ENCODE peak calls at places on chromosomes 5 and 9, in six cellular contexts. C is HCT116, O is SK-N-SH, P is K562, J is HepG2, K is GM12878. I is an unnamed sample.

GRCh38 chr9:101427957-101428655 is 7.5 kb downstream of the ALDOB start:
- DNase-seq in C (no peak), O (no peak), P (no peak), J (no peak), K (peak), I (no peak)

GRCh38 chr5:98602534-98603112 is 170.8 kb upstream of the RGMB start:
- DNase-seq in C (no peak), O (no peak), P (no peak), J (no peak), K (no peak), I (no peak)

GRCh38 chr9:120860083-120860482 is 16.9 kb downstream of the PHF19 start:
- DNase-seq in C (no peak), O (no peak), P (no peak), J (no peak), K (no peak), I (no peak)

GRCh38 chr9:98502976-98503325 is 205.8 kb downstream of the GABBR2 start:
- DNase-seq in C (no peak), O (no peak), P (no peak), J (no peak), K (no peak), I (no peak)

GRCh38 chr5:59293700-59294099 is 599.8 kb downstream of the PDE4D start:
- DNase-seq in C (no peak), O (no peak), P (no peak), J (no peak), K (no peak), I (no peak)

GRCh38 chr9:91419222-91420191 is 4.1 kb downstream of the NFIL3 start:
- DNase-seq in C (peak), O (peak), P (no peak), J (peak), K (no peak), I (no peak)

GRCh38 chr9:96126321-96126881 is 175.6 kb downstream of the HSD17B3 start:
- DNase-seq in C (no peak), O (no peak), P (no peak), J (no peak), K (no peak), I (no peak)

GRCh38 chr5:143140492-143141231 is 262.8 kb downstream of the NR3C1 start:
- DNase-seq in C (no peak), O (no peak), P (no peak), J (no peak), K (no peak), I (no peak)

GRCh38 chr9:126346031-126346430 is 19.4 kb downstream of the MVB12B start:
- DNase-seq in C (no peak), O (no peak), P (no peak), J (no peak), K (no peak), I (no peak)

GRCh38 chr9:76365028-76365427 is 29.2 kb downstream of the RFK start:
- DNase-seq in C (no peak), O (no peak), P (no peak), J (peak), K (no peak), I (no peak)

GRCh38 chr9:82090041-82090440 is 101.5 kb downstream of the SPATA31D1 start:
- DNase-seq in C (no peak), O (no peak), P (no peak), J (no peak), K (no peak), I (no peak)

GRCh38 chr5:174459071-174459702 is 265.2 kb upstream of the MSX2 start:
- DNase-seq in C (no peak), O (no peak), P (no peak), J (no peak), K (no peak), I (no peak)

GRCh38 chr5:423626-424258 is 19.2 kb upstream of the EXOC3 start:
- DNase-seq in C (no peak), O (no peak), P (peak), J (no peak), K (no peak), I (no peak)

GRCh38 chr9:115204827-115205506 is 87.0 kb upstream of the TNC start:
- DNase-seq in C (no peak), O (no peak), P (no peak), J (no peak), K (no peak), I (no peak)

GRCh38 chr9:89360465-89360864 is 42.2 kb downstream of the SECISBP2 start:
- DNase-seq in C (no peak), O (no peak), P (no peak), J (no peak), K (no peak), I (no peak)

GRCh38 chr9:75169623-75170022 is 81.3 kb downstream of the OSTF1 start:
- DNase-seq in C (no peak), O (no peak), P (no peak), J (no peak), K (no peak), I (no peak)

GRCh38 chr9:115930472-115930871 is 223.1 kb upstream of the PAPPA start:
- DNase-seq in C (no peak), O (no peak), P (no peak), J (no peak), K (no peak), I (no peak)

GRCh38 chr9:112072721-112073553 is 102.2 kb downstream of the SUSD1 start:
- DNase-seq in C (no peak), O (no peak), P (peak), J (no peak), K (no peak), I (no peak)

GRCh38 chr5:59126665-59127354 is 543.9 kb downstream of the RAB3C start:
- DNase-seq in C (no peak), O (no peak), P (no peak), J (no peak), K (no peak), I (peak)

GRCh38 chr5:17218353-17219005 is 1.0 kb downstream of the BASP1 start:
- DNase-seq in C (no peak), O (peak), P (no peak), J (no peak), K (no peak), I (no peak)

GRCh38 chr5:154478224-154478565 is at the start of gene HAND1:
- DNase-seq in C (peak), O (peak), P (peak), J (peak), K (no peak), I (no peak)

GRCh38 chr5:139658928-139659667 is 10.9 kb downstream of the CXXC5 start:
- DNase-seq in C (no peak), O (no peak), P (peak), J (no peak), K (no peak), I (no peak)

GRCh38 chr9:96663506-96664120 is 8.5 kb upstream of the PRXL2C start:
- DNase-seq in C (no peak), O (no peak), P (no peak), J (no peak), K (no peak), I (no peak)

GRCh38 chr9:6584881-6585597 is 60.5 kb downstream of the GLDC start:
- DNase-seq in C (peak), O (peak), P (no peak), J (peak), K (no peak), I (peak)

GRCh38 chr5:79850316-79850822 is 140.7 kb downstream of the MTX3 start:
- DNase-seq in C (no peak), O (no peak), P (no peak), J (no peak), K (no peak), I (no peak)

GRCh38 chr5:119036101-119036762 is 34.7 kb upstream of the DMXL1 start:
- DNase-seq in C (peak), O (no peak), P (no peak), J (no peak), K (no peak), I (no peak)

GRCh38 chr5:11385901-11386293 is 518.3 kb downstream of the CTNND2 start:
- DNase-seq in C (no peak), O (no peak), P (no peak), J (no peak), K (no peak), I (no peak)

GRCh38 chr5:67042586-67043133 is 153.9 kb downstream of the CD180 start:
- DNase-seq in C (no peak), O (no peak), P (no peak), J (no peak), K (no peak), I (no peak)

GRCh38 chr9:5643005-5643624 is 14.2 kb downstream of the RIC1 start:
- DNase-seq in C (no peak), O (no peak), P (no peak), J (no peak), K (no peak), I (no peak)

GRCh38 chr5:110072646-110073045 is 382.9 kb downstream of the MAN2A1 start:
- DNase-seq in C (no peak), O (no peak), P (no peak), J (no peak), K (no peak), I (no peak)

GRCh38 chr9:37037137-37037743 is 3.2 kb upstream of the PAX5 start:
- DNase-seq in C (no peak), O (no peak), P (no peak), J (no peak), K (no peak), I (peak)

GRCh38 chr5:157312492-157312891 is 46.6 kb downstream of the CYFIP2 start:
- DNase-seq in C (peak), O (peak), P (peak), J (peak), K (peak), I (no peak)

GRCh38 chr5:16134204-16134603 is 45.4 kb downstream of the MARCHF11 start:
- DNase-seq in C (no peak), O (no peak), P (no peak), J (no peak), K (no peak), I (no peak)

GRCh38 chr9:108056083-108056804 is 566.7 kb upstream of the KLF4 start:
- DNase-seq in C (no peak), O (no peak), P (no peak), J (no peak), K (no peak), I (no peak)

GRCh38 chr9:134396825-134397224 is 70.6 kb downstream of the RXRA start:
- DNase-seq in C (no peak), O (no peak), P (no peak), J (no peak), K (no peak), I (no peak)

GRCh38 chr9:18237776-18238175 is 236.2 kb upstream of the ADAMTSL1 start:
- DNase-seq in C (no peak), O (no peak), P (no peak), J (no peak), K (no peak), I (no peak)

DNA sequence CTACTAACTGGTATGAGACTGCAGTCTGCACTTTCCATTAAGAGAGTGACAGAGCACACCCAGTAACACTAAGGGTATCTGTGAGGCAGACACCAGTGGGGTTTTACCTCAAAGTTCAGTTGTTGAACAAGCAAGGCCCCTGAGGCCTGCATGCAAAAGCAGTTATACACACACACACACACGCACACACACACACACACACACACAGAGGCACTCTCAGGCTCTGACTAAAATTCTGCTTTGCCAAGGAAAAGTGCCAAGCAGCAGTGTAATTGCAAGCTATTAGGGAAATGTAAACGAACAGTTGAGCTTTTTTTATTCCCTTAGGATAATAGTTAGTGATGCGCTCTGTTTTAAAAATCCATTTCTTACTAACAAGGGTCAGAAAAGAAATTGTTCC is 377.1 kb downstream of the SPOCK1 start:
- DNase-seq in C (no peak), O (no peak), P (peak), J (no peak), K (no peak), I (no peak)
- TF ChIP-seq POLR2AphosphoS5 in C (no peak), O (no peak), P (no peak), J (no peak), K (no peak), I (no peak)

DNA sequence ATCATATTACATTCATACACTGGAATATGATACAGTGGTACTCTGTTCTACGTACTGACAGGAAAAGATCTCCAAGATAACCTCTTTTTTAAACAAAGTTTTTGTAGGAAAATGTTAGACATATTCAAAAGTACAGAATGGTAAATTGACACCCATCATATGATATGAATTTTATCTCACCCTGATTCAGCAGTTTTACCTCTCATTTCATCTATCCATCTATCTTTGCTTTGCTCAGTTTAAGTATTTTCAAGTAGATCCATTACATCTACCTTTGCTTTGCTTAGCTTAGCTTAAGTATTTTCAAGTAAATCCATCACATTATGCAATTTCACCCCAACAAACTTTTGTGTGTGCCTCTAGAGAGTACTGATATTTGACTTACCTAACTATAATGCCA is 14.3 kb downstream of the CCDC112 start:
- DNase-seq in C (no peak), O (no peak), P (no peak), J (no peak), K (no peak), I (no peak)
- H3K9ac ChIP-seq in C (no peak), O (no peak), P (no peak), J (no peak), K (no peak), I (no peak)

GRCh38 chr5:135020111-135020895 is 13.7 kb downstream of the PITX1 start:
- DNase-seq in C (no peak), O (peak), P (peak), J (no peak), K (no peak), I (no peak)
- TF ChIP-seq POLR2AphosphoS5 in C (no peak), O (no peak), P (no peak), J (no peak), K (no peak), I (no peak)

GRCh38 chr5:82358454-82358853 is 80.3 kb upstream of the RPS23 start:
- DNase-seq in C (no peak), O (no peak), P (no peak), J (no peak), K (no peak), I (no peak)

GRCh38 chr5:82355053-82355452 is 76.9 kb upstream of the RPS23 start:
- DNase-seq in C (no peak), O (no peak), P (no peak), J (no peak), K (no peak), I (no peak)

GRCh38 chr5:82355921-82356454 is 77.8 kb upstream of the RPS23 start:
- DNase-seq in C (no peak), O (no peak), P (no peak), J (no peak), K (no peak), I (no peak)

GRCh38 chr5:82355496-82355895 is 77.3 kb upstream of the RPS23 start:
- DNase-seq in C (no peak), O (no peak), P (no peak), J (no peak), K (no peak), I (no peak)

DNA sequence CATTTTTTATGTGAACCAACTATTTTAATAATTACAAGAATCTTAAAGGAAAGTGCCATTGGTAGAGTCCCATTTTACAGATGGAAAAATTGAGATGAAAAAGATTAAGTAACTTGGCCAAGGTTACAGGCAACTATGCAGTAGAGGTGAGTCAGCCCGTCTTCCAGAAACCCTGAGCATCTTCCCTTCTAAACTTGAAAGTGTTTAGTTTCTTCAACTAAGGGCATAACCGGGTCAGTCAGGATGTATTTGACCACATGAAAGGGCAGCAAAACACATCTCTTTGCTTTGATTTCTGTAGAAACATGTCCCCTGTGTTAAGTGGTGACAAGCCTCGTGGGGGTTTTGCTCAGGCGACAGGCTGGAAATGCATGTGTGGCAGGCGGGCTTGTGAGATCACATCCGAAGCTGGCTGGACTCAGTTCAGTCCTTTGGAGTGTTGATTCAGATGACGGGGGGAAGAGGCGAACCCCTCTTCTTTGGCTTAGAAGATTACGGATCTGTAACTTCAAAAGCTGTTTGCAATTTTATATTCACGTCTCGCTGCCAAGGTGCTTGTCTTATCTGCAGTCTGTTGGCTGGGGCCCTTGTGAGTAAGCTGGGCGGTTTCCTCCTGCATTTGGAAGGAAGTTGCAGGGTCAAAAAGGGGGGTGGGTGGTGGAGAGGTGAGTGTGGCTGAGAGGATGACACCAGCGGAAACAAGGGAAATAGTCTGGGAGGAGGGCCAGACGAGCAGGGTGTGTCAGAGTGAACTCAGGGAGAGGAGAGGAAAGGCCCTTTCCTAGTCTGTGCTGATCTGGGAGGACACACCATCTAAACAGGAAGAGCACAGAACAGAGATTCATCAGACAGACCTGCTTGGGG is 78.9 kb upstream of the RPS23 start:
- DNase-seq in C (peak), O (no peak), P (peak), J (peak), K (peak), I (no peak)
- H3K9ac ChIP-seq in C (peak), O (peak), P (peak), J (peak), K (no peak), I (no peak)

DNA sequence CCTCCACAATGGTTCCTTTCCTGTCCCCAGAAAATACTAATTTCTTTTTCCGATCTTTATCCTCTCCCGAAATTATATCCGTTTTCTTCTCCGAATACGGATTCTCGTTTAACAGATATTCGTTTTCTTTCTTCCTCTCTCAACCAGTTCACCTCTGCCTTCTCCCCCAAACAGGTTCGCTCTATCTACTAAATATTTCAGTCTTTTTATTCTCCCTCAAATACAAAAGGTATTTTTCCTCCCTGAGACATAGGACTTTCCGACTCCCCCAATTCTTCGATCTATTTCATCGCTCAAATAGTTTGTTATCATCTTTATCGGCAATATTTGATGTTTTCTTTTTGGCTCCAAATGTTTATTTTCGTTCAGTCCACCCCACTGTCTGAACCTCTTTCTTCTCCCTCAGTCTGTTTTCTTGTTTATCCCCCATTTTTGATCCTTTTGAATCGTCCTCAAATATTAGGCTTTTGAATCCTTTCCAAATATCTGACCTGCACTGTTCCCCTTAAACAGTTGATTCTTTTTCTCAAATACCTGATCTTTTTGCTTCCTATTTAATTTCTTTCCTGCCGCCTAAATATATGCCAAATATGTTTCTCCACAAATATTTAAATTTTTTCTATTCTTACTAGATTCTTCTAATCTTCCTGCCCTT is 4.4 kb downstream of the PITX1 start:
- DNase-seq in C (no peak), O (no peak), P (no peak), J (no peak), K (no peak), I (no peak)
- TF ChIP-seq POLR2AphosphoS5 in C (no peak), O (no peak), P (no peak), J (no peak), K (no peak), I (no peak)

GRCh38 chr9:127878001-127878651 is 651 bp upstream of the AK1 start:
- DNase-seq in C (no peak), O (no peak), P (no peak), J (no peak), K (no peak), I (no peak)

GRCh38 chr9:127877566-127877998 is at the start of gene AK1:
- DNase-seq in C (no peak), O (peak), P (peak), J (no peak), K (no peak), I (no peak)

GRCh38 chr9:127876026-127876763 is 1.3 kb downstream of the AK1 start:
- DNase-seq in C (no peak), O (no peak), P (no peak), J (no peak), K (no peak), I (no peak)

GRCh38 chr9:127875306-127875966 is 2.0 kb downstream of the AK1 start:
- DNase-seq in C (no peak), O (no peak), P (no peak), J (no peak), K (no peak), I (no peak)

DNA sequence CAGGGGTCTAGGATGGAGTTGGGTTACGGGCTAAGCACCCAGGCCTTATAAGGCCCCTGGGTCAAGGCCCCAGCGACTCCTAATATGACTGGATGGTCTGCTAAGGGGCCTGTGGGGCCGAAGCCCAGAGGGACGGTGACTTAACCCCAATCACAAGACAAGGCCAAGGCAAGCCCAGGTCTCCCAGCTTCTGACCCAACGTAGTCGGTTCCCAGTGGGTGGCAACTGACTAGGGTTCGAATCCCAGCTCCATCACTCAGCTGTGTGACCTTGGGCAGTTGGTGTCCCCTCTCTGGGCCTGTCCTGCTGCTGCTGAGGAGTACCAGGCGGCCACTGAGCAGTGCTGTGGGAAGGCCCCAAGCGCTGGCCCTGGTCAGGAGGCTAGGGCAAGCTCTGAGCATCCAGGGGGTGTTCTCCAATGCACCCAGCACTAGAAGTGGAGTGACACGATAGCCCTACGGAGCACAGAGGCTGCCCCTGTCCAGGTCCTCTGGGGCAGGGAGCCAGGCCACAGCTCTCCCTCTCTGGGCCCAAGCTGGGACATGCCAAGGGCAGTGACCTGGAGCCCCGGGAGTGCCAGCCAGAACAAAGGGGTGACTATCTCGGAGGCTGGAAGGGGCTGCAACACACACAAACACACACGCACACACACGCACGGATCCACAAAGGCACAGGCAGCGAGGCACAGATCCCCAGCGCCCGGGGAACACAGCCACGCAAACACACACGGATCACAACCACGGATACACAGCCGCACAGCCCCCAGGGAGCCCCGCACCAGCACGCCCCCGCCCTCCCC is 512 bp downstream of the AK1 start:
- DNase-seq in C (no peak), O (peak), P (no peak), J (no peak), K (no peak), I (no peak)
- H3K9ac ChIP-seq in C (peak), O (peak), P (peak), J (peak), K (no peak), I (peak)

GRCh38 chr5:172777381-172778222 is 6.6 kb upstream of the DUSP1 start:
- DNase-seq in C (peak), O (no peak), P (peak), J (peak), K (no peak), I (no peak)
- TF ChIP-seq POLR2AphosphoS5 in C (peak), O (no peak), P (no peak), J (no peak), K (peak), I (no peak)